ENCODE peak calls at places on chromosomes 16 and 17, in six cellular contexts. H, P, C, X, D and Q are unnamed samples.

GRCh38 chr16:70421473-70422311 is 17.2 kb downstream of the ST3GAL2 start:
- DNase-seq in H (no peak), P (no peak), C (no peak), X (no peak), D (no peak), Q (no peak)

GRCh38 chr16:22933173-22933572 is 119.2 kb downstream of the HS3ST2 start:
- DNase-seq in H (no peak), P (no peak), C (no peak), X (no peak), D (no peak), Q (no peak)

GRCh38 chr17:81294512-81295030 is 536 bp downstream of the SLC38A10 start:
- DNase-seq in H (no peak), P (no peak), C (no peak), X (no peak), D (no peak), Q (no peak)

GRCh38 chr17:31390748-31391495 is 553 bp upstream of the RAB11FIP4 start:
- DNase-seq in H (no peak), P (peak), C (no peak), X (no peak), D (no peak), Q (no peak)

GRCh38 chr16:23132921-23133532 is 16.2 kb downstream of the USP31 start:
- DNase-seq in H (no peak), P (no peak), C (no peak), X (no peak), D (no peak), Q (no peak)

GRCh38 chr17:43360376-43360738 is 38.4 kb upstream of the ARL4D start:
- DNase-seq in H (no peak), P (peak), C (peak), X (peak), D (no peak), Q (peak)

GRCh38 chr17:76561332-76561731 is 21.5 kb downstream of the PRCD start:
- DNase-seq in H (no peak), P (no peak), C (no peak), X (no peak), D (no peak), Q (no peak)

GRCh38 chr17:61822326-61823285 is 40.7 kb downstream of the BRIP1 start:
- DNase-seq in H (no peak), P (no peak), C (no peak), X (no peak), D (no peak), Q (no peak)

GRCh38 chr17:72602517-72603345 is 481.9 kb downstream of the SOX9 start:
- DNase-seq in H (no peak), P (no peak), C (no peak), X (no peak), D (no peak), Q (no peak)

GRCh38 chr17:3802461-3803307 is 1.7 kb upstream of the ITGAE start:
- DNase-seq in H (no peak), P (no peak), C (no peak), X (peak), D (peak), Q (peak)

GRCh38 chr16:54454616-54455015 is 168.0 kb upstream of the IRX3 start:
- DNase-seq in H (no peak), P (no peak), C (no peak), X (no peak), D (no peak), Q (no peak)

GRCh38 chr17:28735242-28735722 is 6.7 kb downstream of the NEK8 start:
- DNase-seq in H (no peak), P (no peak), C (no peak), X (no peak), D (no peak), Q (no peak)

GRCh38 chr17:81832608-81833159 is 407 bp downstream of the MCRIP1 start:
- DNase-seq in H (no peak), P (peak), C (no peak), X (no peak), D (no peak), Q (no peak)

GRCh38 chr16:53209489-53209888 is 154.7 kb downstream of the CHD9 start:
- DNase-seq in H (no peak), P (no peak), C (no peak), X (no peak), D (no peak), Q (no peak)

GRCh38 chr17:67183531-67183930 is 61.5 kb downstream of the HELZ start:
- DNase-seq in H (no peak), P (no peak), C (no peak), X (no peak), D (no peak), Q (no peak)